ENCODE peak calls at places on chromosome 5, in eight cellular contexts. F, Q, M, K, X, R, I and D are unnamed samples.

GRCh38 chr5:97101189-97101910 is 41.1 kb downstream of the LIX1 start:
- ATAC-seq in F (no peak), Q (no peak), M (no peak), K (no peak), X (no peak), R (no peak), I (no peak), D (no peak)

GRCh38 chr5:124515494-124516222 is 230.8 kb downstream of the ZNF608 start:
- ATAC-seq in F (no peak), Q (no peak), M (no peak), K (no peak), X (no peak), R (no peak), I (no peak), D (no peak)

GRCh38 chr5:87829214-87829551 is 416.5 kb upstream of the CCNH start:
- ATAC-seq in F (no peak), Q (peak), M (peak), K (no peak), X (no peak), R (no peak), I (no peak), D (no peak)

GRCh38 chr5:135308245-135308644 is 90.8 kb downstream of the MACROH2A1 start:
- ATAC-seq in F (peak), Q (no peak), M (no peak), K (no peak), X (peak), R (no peak), I (no peak), D (no peak)

GRCh38 chr5:10519729-10520128 is 44.1 kb upstream of the ANKRD33B start:
- ATAC-seq in F (no peak), Q (no peak), M (no peak), K (peak), X (no peak), R (no peak), I (no peak), D (no peak)

GRCh38 chr5:67065697-67066096 is 130.9 kb downstream of the CD180 start:
- ATAC-seq in F (no peak), Q (no peak), M (no peak), K (no peak), X (peak), R (no peak), I (peak), D (no peak)

GRCh38 chr5:54829102-54829501 is 156.3 kb downstream of the ESM1 start:
- ATAC-seq in F (no peak), Q (no peak), M (no peak), K (no peak), X (no peak), R (no peak), I (no peak), D (no peak)

GRCh38 chr5:77882670-77883257 is 106.6 kb upstream of the TBCA start:
- ATAC-seq in F (peak), Q (no peak), M (peak), K (no peak), X (peak), R (no peak), I (peak), D (no peak)

GRCh38 chr5:45532826-45533624 is 163.2 kb downstream of the HCN1 start:
- ATAC-seq in F (no peak), Q (no peak), M (no peak), K (no peak), X (no peak), R (peak), I (no peak), D (no peak)

GRCh38 chr5:131209506-131210191 is 38.9 kb downstream of the LYRM7 start:
- ATAC-seq in F (peak), Q (no peak), M (peak), K (peak), X (peak), R (peak), I (peak), D (no peak)